ENCODE peak calls at places on chromosomes 3 and 15, in nine cellular contexts. N is activated gamma-delta T cell treated with Interleukin-2 at 50 U/mL for 16 hours, V is amniotic stem cell, Q is non-pigmented ciliary epithelial cell, C is substantia nigra, Y is HEK293T, U is psoas muscle, J is occipital lobe, R is AG20443. L is an unnamed sample.
A peak's percentile ranks its signal among the peaks of the same experiment; 100 is the strongest.

GRCh38 chr15:99137111-99137546 is 32.2 kb downstream of the SYNM start:
- DNase-seq in N (no peak), V (no peak), Q (no peak), C (no peak), Y (no peak), U (no peak), J (no peak), R (no peak), L (no peak)

GRCh38 chr3:111712294-111713180 is 117.4 kb upstream of the ZBED2 start:
- DNase-seq in N (peak; percentile 47), V (no peak), Q (no peak), C (no peak), Y (no peak), U (peak; percentile 11), J (no peak), R (peak; percentile 37), L (no peak)

GRCh38 chr3:1191061-1191460 is 98.2 kb downstream of the CNTN6 start:
- DNase-seq in N (no peak), V (no peak), Q (no peak), C (no peak), Y (no peak), U (no peak), J (no peak), R (no peak), L (no peak)

GRCh38 chr3:135806342-135806741 is 159.2 kb upstream of the PPP2R3A start:
- DNase-seq in N (no peak), V (no peak), Q (no peak), C (no peak), Y (no peak), U (no peak), J (peak; percentile 37), R (no peak), L (no peak)

GRCh38 chr3:158109295-158109803 is 540 bp upstream of the RSRC1 start:
- DNase-seq in N (no peak), V (no peak), Q (no peak), C (no peak), Y (no peak), U (no peak), J (no peak), R (no peak), L (no peak)

GRCh38 chr3:120066634-120067033 is 27.6 kb downstream of the GSK3B start:
- DNase-seq in N (no peak), V (no peak), Q (no peak), C (no peak), Y (no peak), U (no peak), J (no peak), R (no peak), L (no peak)

GRCh38 chr3:48694610-48695051 is 8.9 kb upstream of the NCKIPSD start:
- DNase-seq in N (no peak), V (peak; percentile 62), Q (peak; percentile 58), C (peak; percentile 67), Y (no peak), U (peak; percentile 82), J (peak; percentile 65), R (peak; percentile 85), L (no peak)

GRCh38 chr15:94324117-94324826 is 92.9 kb downstream of the MCTP2 start:
- DNase-seq in N (peak; percentile 55), V (no peak), Q (no peak), C (peak; percentile 2), Y (peak; percentile 72), U (peak; percentile 21), J (no peak), R (peak; percentile 73), L (peak; percentile 50)

GRCh38 chr3:159950156-159950898 is 38.3 kb upstream of the IL12A start:
- DNase-seq in N (no peak), V (no peak), Q (no peak), C (no peak), Y (no peak), U (no peak), J (no peak), R (no peak), L (peak; percentile 8)

GRCh38 chr15:91468861-91469260 is 368.8 kb downstream of the SV2B start:
- DNase-seq in N (no peak), V (no peak), Q (no peak), C (no peak), Y (no peak), U (no peak), J (no peak), R (no peak), L (no peak)

GRCh38 chr15:50377867-50378751 is 23.1 kb upstream of the GABPB1 start:
- DNase-seq in N (no peak), V (no peak), Q (no peak), C (no peak), Y (no peak), U (no peak), J (no peak), R (peak; percentile 22), L (peak; percentile 68)

GRCh38 chr15:92906563-92907081 is 6.5 kb downstream of the CHD2 start:
- DNase-seq in N (peak; percentile 32), V (no peak), Q (no peak), C (no peak), Y (no peak), U (no peak), J (no peak), R (no peak), L (no peak)